ENCODE peak calls at places on chromosomes 1 and 21, in nine cellular contexts. One of them, this sample, is unnamed.

GRCh38 chr1:178126790-178127189 is 32.9 kb downstream of the RASAL2 start:
- ATAC-seq in right cardiac atrium: peak; percentile 76
- ATAC-seq in activated CD4-positive, alpha-beta T cell treated with anti-CD3 and anti-CD28 coated beads for 36 hours: no peak
- ATAC-seq in A549: peak; percentile 98
- ATAC-seq in HCT116: peak; percentile 92
- ATAC-seq in GM23338: no peak
- ATAC-seq in stimulated activated naive CD8-positive, alpha-beta T cell treated with anti-CD3 and anti-CD28 coated beads, Interleukin-15, amount 100 ng/mL, for 72 hours: no peak
- ATAC-seq in gastrocnemius medialis: no peak
- ATAC-seq in CD4-positive, CD25-positive, alpha-beta regulatory T cell: no peak
- ATAC-seq in this sample: no peak

GRCh38 chr21:33664135-33664534 is 21.8 kb downstream of the ITSN1 start:
- ATAC-seq in GM23338: peak; percentile 61
- ATAC-seq in CD4-positive, CD25-positive, alpha-beta regulatory T cell: no peak
- ATAC-seq in HCT116: no peak
- ATAC-seq in activated CD4-positive, alpha-beta T cell treated with anti-CD3 and anti-CD28 coated beads for 36 hours: no peak
- ATAC-seq in A549: no peak
- ATAC-seq in stimulated activated naive CD8-positive, alpha-beta T cell treated with anti-CD3 and anti-CD28 coated beads, Interleukin-15, amount 100 ng/mL, for 72 hours: no peak
- ATAC-seq in gastrocnemius medialis: no peak
- ATAC-seq in right cardiac atrium: no peak
- ATAC-seq in this sample: no peak

GRCh38 chr1:68370101-68370915 is 79.4 kb downstream of the RPE65 start:
- ATAC-seq in CD4-positive, CD25-positive, alpha-beta regulatory T cell: no peak
- ATAC-seq in stimulated activated naive CD8-positive, alpha-beta T cell treated with anti-CD3 and anti-CD28 coated beads, Interleukin-15, amount 100 ng/mL, for 72 hours: no peak
- ATAC-seq in HCT116: no peak
- ATAC-seq in A549: no peak
- ATAC-seq in right cardiac atrium: no peak
- ATAC-seq in gastrocnemius medialis: no peak
- ATAC-seq in GM23338: no peak
- ATAC-seq in activated CD4-positive, alpha-beta T cell treated with anti-CD3 and anti-CD28 coated beads for 36 hours: no peak
- ATAC-seq in this sample: no peak

GRCh38 chr1:225428879-225429455 is 1.1 kb upstream of the LBR start:
- ATAC-seq in HCT116: no peak
- ATAC-seq in GM23338: no peak
- ATAC-seq in gastrocnemius medialis: no peak
- ATAC-seq in stimulated activated naive CD8-positive, alpha-beta T cell treated with anti-CD3 and anti-CD28 coated beads, Interleukin-15, amount 100 ng/mL, for 72 hours: no peak
- ATAC-seq in A549: no peak
- ATAC-seq in activated CD4-positive, alpha-beta T cell treated with anti-CD3 and anti-CD28 coated beads for 36 hours: no peak
- ATAC-seq in right cardiac atrium: no peak
- ATAC-seq in CD4-positive, CD25-positive, alpha-beta regulatory T cell: no peak
- ATAC-seq in this sample: no peak

GRCh38 chr1:155504207-155504606 is 58.4 kb downstream of the ASH1L start:
- ATAC-seq in gastrocnemius medialis: no peak
- ATAC-seq in CD4-positive, CD25-positive, alpha-beta regulatory T cell: no peak
- ATAC-seq in right cardiac atrium: peak; percentile 54
- ATAC-seq in activated CD4-positive, alpha-beta T cell treated with anti-CD3 and anti-CD28 coated beads for 36 hours: no peak
- ATAC-seq in HCT116: peak; percentile 88
- ATAC-seq in A549: peak; percentile 73
- ATAC-seq in stimulated activated naive CD8-positive, alpha-beta T cell treated with anti-CD3 and anti-CD28 coated beads, Interleukin-15, amount 100 ng/mL, for 72 hours: no peak
- ATAC-seq in GM23338: peak; percentile 46
- ATAC-seq in this sample: no peak

GRCh38 chr1:241972703-241973375 is 15.3 kb downstream of the BECN2 start:
- ATAC-seq in activated CD4-positive, alpha-beta T cell treated with anti-CD3 and anti-CD28 coated beads for 36 hours: no peak
- ATAC-seq in GM23338: no peak
- ATAC-seq in CD4-positive, CD25-positive, alpha-beta regulatory T cell: no peak
- ATAC-seq in right cardiac atrium: no peak
- ATAC-seq in A549: peak; percentile 64
- ATAC-seq in HCT116: no peak
- ATAC-seq in gastrocnemius medialis: no peak
- ATAC-seq in stimulated activated naive CD8-positive, alpha-beta T cell treated with anti-CD3 and anti-CD28 coated beads, Interleukin-15, amount 100 ng/mL, for 72 hours: no peak
- ATAC-seq in this sample: no peak

GRCh38 chr1:215284966-215285365 is 202.4 kb downstream of the KCNK2 start:
- ATAC-seq in HCT116: no peak
- ATAC-seq in right cardiac atrium: no peak
- ATAC-seq in stimulated activated naive CD8-positive, alpha-beta T cell treated with anti-CD3 and anti-CD28 coated beads, Interleukin-15, amount 100 ng/mL, for 72 hours: no peak
- ATAC-seq in activated CD4-positive, alpha-beta T cell treated with anti-CD3 and anti-CD28 coated beads for 36 hours: no peak
- ATAC-seq in gastrocnemius medialis: no peak
- ATAC-seq in A549: no peak
- ATAC-seq in GM23338: no peak
- ATAC-seq in CD4-positive, CD25-positive, alpha-beta regulatory T cell: no peak
- ATAC-seq in this sample: no peak

GRCh38 chr1:94993931-94994645 is 67.2 kb upstream of the CNN3 start:
- ATAC-seq in stimulated activated naive CD8-positive, alpha-beta T cell treated with anti-CD3 and anti-CD28 coated beads, Interleukin-15, amount 100 ng/mL, for 72 hours: no peak
- ATAC-seq in HCT116: no peak
- ATAC-seq in right cardiac atrium: no peak
- ATAC-seq in activated CD4-positive, alpha-beta T cell treated with anti-CD3 and anti-CD28 coated beads for 36 hours: no peak
- ATAC-seq in CD4-positive, CD25-positive, alpha-beta regulatory T cell: no peak
- ATAC-seq in GM23338: no peak
- ATAC-seq in A549: no peak
- ATAC-seq in gastrocnemius medialis: no peak
- ATAC-seq in this sample: no peak

GRCh38 chr1:79197421-79197820 is 190.9 kb upstream of the ADGRL4 start:
- ATAC-seq in stimulated activated naive CD8-positive, alpha-beta T cell treated with anti-CD3 and anti-CD28 coated beads, Interleukin-15, amount 100 ng/mL, for 72 hours: no peak
- ATAC-seq in gastrocnemius medialis: no peak
- ATAC-seq in CD4-positive, CD25-positive, alpha-beta regulatory T cell: no peak
- ATAC-seq in right cardiac atrium: no peak
- ATAC-seq in A549: peak; percentile 62
- ATAC-seq in HCT116: no peak
- ATAC-seq in GM23338: peak; percentile 36
- ATAC-seq in activated CD4-positive, alpha-beta T cell treated with anti-CD3 and anti-CD28 coated beads for 36 hours: no peak
- ATAC-seq in this sample: no peak

GRCh38 chr1:226135059-226135651 is 51.4 kb downstream of the ACBD3 start:
- ATAC-seq in A549: peak; percentile 23
- ATAC-seq in stimulated activated naive CD8-positive, alpha-beta T cell treated with anti-CD3 and anti-CD28 coated beads, Interleukin-15, amount 100 ng/mL, for 72 hours: no peak
- ATAC-seq in activated CD4-positive, alpha-beta T cell treated with anti-CD3 and anti-CD28 coated beads for 36 hours: no peak
- ATAC-seq in CD4-positive, CD25-positive, alpha-beta regulatory T cell: no peak
- ATAC-seq in right cardiac atrium: peak; percentile 78
- ATAC-seq in HCT116: no peak
- ATAC-seq in gastrocnemius medialis: no peak
- ATAC-seq in GM23338: peak; percentile 61
- ATAC-seq in this sample: no peak

GRCh38 chr1:52567943-52568342 is 15.1 kb upstream of the TUT4 start:
- ATAC-seq in stimulated activated naive CD8-positive, alpha-beta T cell treated with anti-CD3 and anti-CD28 coated beads, Interleukin-15, amount 100 ng/mL, for 72 hours: peak; percentile 59
- ATAC-seq in GM23338: peak; percentile 70
- ATAC-seq in right cardiac atrium: no peak
- ATAC-seq in HCT116: no peak
- ATAC-seq in gastrocnemius medialis: no peak
- ATAC-seq in CD4-positive, CD25-positive, alpha-beta regulatory T cell: no peak
- ATAC-seq in activated CD4-positive, alpha-beta T cell treated with anti-CD3 and anti-CD28 coated beads for 36 hours: peak; percentile 30
- ATAC-seq in A549: peak; percentile 30
- ATAC-seq in this sample: no peak

GRCh38 chr1:184910596-184910995 is 63.7 kb downstream of the NIBAN1 start:
- ATAC-seq in stimulated activated naive CD8-positive, alpha-beta T cell treated with anti-CD3 and anti-CD28 coated beads, Interleukin-15, amount 100 ng/mL, for 72 hours: no peak
- ATAC-seq in gastrocnemius medialis: peak; percentile 71
- ATAC-seq in activated CD4-positive, alpha-beta T cell treated with anti-CD3 and anti-CD28 coated beads for 36 hours: no peak
- ATAC-seq in CD4-positive, CD25-positive, alpha-beta regulatory T cell: no peak
- ATAC-seq in A549: no peak
- ATAC-seq in HCT116: no peak
- ATAC-seq in right cardiac atrium: peak; percentile 81
- ATAC-seq in GM23338: no peak
- ATAC-seq in this sample: no peak